ENCODE peak calls at places on chromosomes 11 and 22, in four cellular contexts. U is stomach; G is cerebellum; S is central memory CD4-positive, alpha-beta T cell. R is an unnamed sample.

GRCh38 chr11:64164392-64165312 is 1.3 kb downstream of the MACROD1 start:
- DNase-seq in S (no peak), U (peak; percentile 35), G (no peak), R (peak; percentile 32)

GRCh38 chr11:45593992-45594391 is 71.4 kb downstream of the CHST1 start:
- DNase-seq in U (no peak), S (no peak), G (no peak), R (no peak)

GRCh38 chr11:10716122-10716521 is 22.6 kb upstream of the IRAG1 start:
- DNase-seq in U (no peak), S (no peak), G (no peak), R (no peak)

GRCh38 chr11:45250035-45250693 is 36.0 kb downstream of the SYT13 start:
- DNase-seq in U (no peak), S (no peak), G (peak; percentile 57), R (no peak)

GRCh38 chr11:119019996-119020395 is 1.4 kb downstream of the TRAPPC4 start:
- DNase-seq in U (no peak), S (no peak), G (no peak), R (no peak)

GRCh38 chr22:50718352-50718709 is 19.7 kb upstream of the ACR start:
- DNase-seq in S (no peak), U (no peak), G (no peak), R (no peak)

GRCh38 chr11:69442012-69442806 is 39.3 kb upstream of the LINC01488 start:
- DNase-seq in G (no peak), S (no peak), U (no peak), R (no peak)

GRCh38 chr22:19398680-19399079 is 32.9 kb downstream of the HIRA start:
- DNase-seq in G (no peak), U (no peak), S (no peak), R (no peak)

GRCh38 chr11:69940246-69940610 is 121.0 kb upstream of the FGF3 start:
- DNase-seq in U (no peak), S (no peak), G (no peak), R (no peak)

GRCh38 chr11:12518606-12519385 is 141.4 kb downstream of the PARVA start:
- DNase-seq in S (no peak), U (no peak), G (no peak), R (no peak)

GRCh38 chr11:2448661-2449547 is 4.1 kb downstream of the KCNQ1 start:
- DNase-seq in G (no peak), U (no peak), S (no peak), R (no peak)

GRCh38 chr11:1297011-1297575 is 12.3 kb downstream of the TOLLIP start:
- DNase-seq in U (peak; percentile 69), G (no peak), S (no peak), R (no peak)

GRCh38 chr22:49632199-49633009 is 195.3 kb downstream of the BRD1 start:
- DNase-seq in S (no peak), G (peak; percentile 86), U (peak; percentile 55), R (peak; percentile 67)

GRCh38 chr11:92141159-92141558 is 83.5 kb upstream of the FAT3 start:
- DNase-seq in G (no peak), S (no peak), U (no peak), R (no peak)

GRCh38 chr11:62921201-62921572 is at the start of gene CHRM1:
- DNase-seq in U (peak; percentile 56), S (no peak), G (no peak), R (no peak)

R was measured in cardiac muscle cell.